ENCODE peak calls at places on chromosomes 4 and X, in five cellular contexts. H is HepG2, S is K562, W is H1, N is GM12878. X is an unnamed sample.

GRCh38 chr4:184756399-184756798 is 22.5 kb upstream of the CENPU start:
- DNase-seq in H (no peak), S (no peak), W (no peak), N (no peak), X (no peak)

GRCh38 chrX:1392376-1393130 is 640 bp upstream of the SLC25A6 start:
- DNase-seq in H (no peak), S (peak; percentile 75), W (no peak), N (no peak), X (no peak)

GRCh38 chrX:105463483-105463882 is 243.0 kb upstream of the TEX13A start:
- DNase-seq in H (no peak), S (no peak), W (no peak), N (no peak), X (no peak)

GRCh38 chr4:48801016-48801715 is 21.1 kb upstream of the FRYL start:
- DNase-seq in H (no peak), S (no peak), W (no peak), N (no peak), X (no peak)

GRCh38 chr4:54315561-54315960 is 86.5 kb downstream of the PDGFRA start:
- DNase-seq in H (no peak), S (no peak), W (no peak), N (peak; percentile 86), X (no peak)

GRCh38 chr4:24984602-24985532 is 45.9 kb downstream of the LGI2 start:
- DNase-seq in H (no peak), S (no peak), W (no peak), N (no peak), X (no peak)

GRCh38 chrX:153828308-153828707 is 2.0 kb downstream of the PDZD4 start:
- DNase-seq in H (no peak), S (no peak), W (no peak), N (no peak), X (no peak)

GRCh38 chr4:186104895-186105720 is 604 bp downstream of the FAM149A start:
- DNase-seq in H (no peak), S (no peak), W (peak; percentile 80), N (no peak), X (no peak)

GRCh38 chrX:130165181-130165702 is 399 bp downstream of the AIFM1 start:
- DNase-seq in H (peak; percentile 1), S (peak; percentile 25), W (no peak), N (no peak), X (no peak)

GRCh38 chr4:176920694-176921093 is 128.0 kb upstream of the VEGFC start:
- DNase-seq in H (no peak), S (no peak), W (no peak), N (no peak), X (no peak)

GRCh38 chrX:96985046-96985445 is 101.3 kb downstream of the RPA4 start:
- DNase-seq in H (no peak), S (no peak), W (no peak), N (no peak), X (no peak)

GRCh38 chrX:154775611-154776349 is 13.1 kb downstream of the DKC1 start:
- DNase-seq in H (no peak), S (peak; percentile 67), W (no peak), N (no peak), X (no peak)

GRCh38 chr4:93066746-93067145 is 761.8 kb upstream of the ATOH1 start:
- DNase-seq in H (no peak), S (no peak), W (no peak), N (no peak), X (no peak)

GRCh38 chr4:15552557-15553362 is 83.1 kb downstream of the CC2D2A start:
- DNase-seq in H (no peak), S (no peak), W (no peak), N (no peak), X (no peak)
- TF ChIP-seq CEBPB in H (no peak), S (no peak), W (no peak), N (no peak), X (no peak)

GRCh38 chr4:173242466-173243250 is 74.0 kb downstream of the GALNT7 start:
- DNase-seq in H (no peak), S (no peak), W (no peak), N (no peak), X (no peak)

GRCh38 chr4:173246719-173247118 is 78.1 kb downstream of the GALNT7 start:
- DNase-seq in H (no peak), S (no peak), W (no peak), N (no peak), X (no peak)

GRCh38 chr4:173240696-173241095 is 72.1 kb downstream of the GALNT7 start:
- DNase-seq in H (no peak), S (no peak), W (no peak), N (no peak), X (no peak)

GRCh38 chr4:173243917-173244658 is 75.5 kb downstream of the GALNT7 start:
- DNase-seq in H (no peak), S (no peak), W (no peak), N (no peak), X (no peak)

DNA sequence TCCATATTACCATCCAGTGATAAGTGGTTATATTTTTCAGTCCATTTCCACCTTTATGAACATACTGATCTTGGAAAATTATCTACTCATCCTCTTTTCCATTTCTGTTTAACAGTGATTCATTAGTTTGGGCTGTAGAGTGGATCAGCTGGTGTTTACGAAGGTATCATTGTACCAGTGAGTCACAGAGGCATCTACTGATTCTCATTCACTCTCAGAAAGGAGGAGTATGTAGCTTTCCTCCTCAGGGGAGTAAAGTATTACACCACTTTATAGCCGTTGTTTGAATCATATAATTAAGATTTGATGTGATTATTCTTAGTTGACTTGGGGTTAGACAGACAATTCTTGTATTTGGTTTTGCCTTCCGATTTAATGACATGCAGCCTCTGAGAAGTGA is 74.7 kb downstream of the GALNT7 start:
- DNase-seq in H (no peak), S (no peak), W (no peak), N (no peak), X (no peak)
- TF ChIP-seq ZNF274 in H (no peak), S (no peak), W (no peak), N (no peak), X (no peak)

GRCh38 chr4:56316011-56316650 is 71.2 kb downstream of the AASDH start:
- DNase-seq in H (no peak), S (no peak), W (no peak), N (no peak), X (no peak)
- TF ChIP-seq CEBPB in H (no peak), S (no peak), W (no peak), N (no peak), X (no peak)

GRCh38 chr4:159071178-159071968 is 31.5 kb upstream of the RAPGEF2 start:
- DNase-seq in H (peak; percentile 74), S (no peak), W (no peak), N (no peak), X (peak; percentile 13)
- TF ChIP-seq ZNF274 in H (no peak), S (no peak), W (no peak), N (no peak), X (no peak)